ENCODE peak calls at places on chromosomes 7 and 10, in four cellular contexts. P is HEK293T, F is K562, O is HepG2. Z is an unnamed sample.

GRCh38 chr7:106640368-106641141 is 20.4 kb downstream of the CCDC71L start:
- DNase-seq in O (no peak), F (no peak), P (no peak), Z (no peak)

GRCh38 chr7:47449810-47450586 is 131.9 kb downstream of the TNS3 start:
- DNase-seq in F (no peak), O (no peak), P (no peak), Z (no peak)

GRCh38 chr7:2800923-2801682 is 43.0 kb downstream of the GNA12 start:
- DNase-seq in F (no peak), O (peak), P (no peak), Z (no peak)

GRCh38 chr7:43211276-43211675 is 98.8 kb downstream of the HECW1 start:
- DNase-seq in F (no peak), O (peak), P (no peak), Z (no peak)

GRCh38 chr10:126041804-126042231 is 145.5 kb downstream of the FANK1 start:
- DNase-seq in F (no peak), P (no peak), O (peak), Z (peak)

GRCh38 chr7:69078997-69079769 is 519.1 kb upstream of the AUTS2 start:
- DNase-seq in O (no peak), P (no peak), F (no peak), Z (no peak)

GRCh38 chr10:10662720-10663467 is 354.8 kb upstream of the CELF2 start:
- DNase-seq in F (no peak), O (no peak), P (no peak), Z (no peak)

GRCh38 chr10:125783408-125783807 is 7.8 kb upstream of the MMP21 start:
- DNase-seq in F (no peak), O (no peak), P (no peak), Z (no peak)

GRCh38 chr7:142420554-142421362 is 162.9 kb upstream of the PRSS58 start:
- DNase-seq in F (peak), O (peak), P (peak), Z (no peak)

GRCh38 chr7:81632418-81632817 is 137.4 kb downstream of the HGF start:
- DNase-seq in P (no peak), F (no peak), O (no peak), Z (no peak)

GRCh38 chr7:110988890-110989501 is 101.9 kb upstream of the LRRN3 start:
- DNase-seq in O (no peak), F (no peak), P (no peak), Z (no peak)

GRCh38 chr7:14936530-14936929 is 34.0 kb upstream of the DGKB start:
- DNase-seq in P (no peak), O (no peak), F (no peak), Z (no peak)

GRCh38 chr7:123190109-123190831 is 9.5 kb downstream of the SLC13A1 start:
- DNase-seq in F (no peak), O (no peak), P (no peak), Z (peak)

GRCh38 chr10:29895436-29895835 is 163.9 kb downstream of the JCAD start:
- DNase-seq in F (no peak), P (no peak), O (no peak), Z (no peak)

GRCh38 chr7:143013897-143014296 is 13.0 kb downstream of the OR9A2 start:
- DNase-seq in F (no peak), P (no peak), O (no peak), Z (no peak)

GRCh38 chr10:88253-88652 is 39.2 kb upstream of the TUBB8 start:
- DNase-seq in F (no peak), O (no peak), P (no peak), Z (no peak)

GRCh38 chr10:120600871-120601644 is 144.0 kb downstream of the PLPP4 start:
- DNase-seq in P (peak), F (peak), O (no peak), Z (no peak)

GRCh38 chr7:94094298-94094697 is 90.1 kb upstream of the BET1 start:
- DNase-seq in O (no peak), F (no peak), P (no peak), Z (no peak)

GRCh38 chr10:6766061-6766460 is 186.0 kb upstream of the PRKCQ start:
- DNase-seq in O (no peak), F (no peak), P (no peak), Z (no peak)

GRCh38 chr7:75584385-75584784 is 92.3 kb downstream of the SPDYE5 start:
- DNase-seq in F (no peak), O (no peak), P (no peak), Z (no peak)

GRCh38 chr10:7767209-7767608 is 20.6 kb downstream of the KIN start:
- DNase-seq in O (no peak), F (no peak), P (no peak), Z (no peak)

GRCh38 chr10:70815504-70816219 is at the start of gene SGPL1:
- DNase-seq in F (peak), P (peak), O (peak), Z (peak)

GRCh38 chr7:30348083-30348560 is 63.7 kb downstream of the ZNRF2 start:
- DNase-seq in P (no peak), F (peak), O (peak), Z (peak)

GRCh38 chr10:18409599-18410397 is 241.6 kb downstream of the NSUN6 start:
- DNase-seq in F (no peak), O (no peak), P (no peak), Z (no peak)

GRCh38 chr10:18418579-18419210 is 232.7 kb downstream of the NSUN6 start:
- DNase-seq in P (no peak), O (no peak), F (no peak), Z (no peak)

GRCh38 chr10:18417950-18418527 is 233.3 kb downstream of the NSUN6 start:
- DNase-seq in P (no peak), F (no peak), O (no peak), Z (no peak)

GRCh38 chr10:18419945-18420344 is 231.4 kb downstream of the NSUN6 start:
- DNase-seq in F (no peak), P (no peak), O (no peak), Z (no peak)

GRCh38 chr10:18414061-18414460 is 237.3 kb downstream of the NSUN6 start:
- DNase-seq in O (no peak), P (no peak), F (no peak), Z (no peak)
- TF ChIP-seq TARDBP in O (no peak), P (no peak), F (no peak), Z (no peak)

DNA sequence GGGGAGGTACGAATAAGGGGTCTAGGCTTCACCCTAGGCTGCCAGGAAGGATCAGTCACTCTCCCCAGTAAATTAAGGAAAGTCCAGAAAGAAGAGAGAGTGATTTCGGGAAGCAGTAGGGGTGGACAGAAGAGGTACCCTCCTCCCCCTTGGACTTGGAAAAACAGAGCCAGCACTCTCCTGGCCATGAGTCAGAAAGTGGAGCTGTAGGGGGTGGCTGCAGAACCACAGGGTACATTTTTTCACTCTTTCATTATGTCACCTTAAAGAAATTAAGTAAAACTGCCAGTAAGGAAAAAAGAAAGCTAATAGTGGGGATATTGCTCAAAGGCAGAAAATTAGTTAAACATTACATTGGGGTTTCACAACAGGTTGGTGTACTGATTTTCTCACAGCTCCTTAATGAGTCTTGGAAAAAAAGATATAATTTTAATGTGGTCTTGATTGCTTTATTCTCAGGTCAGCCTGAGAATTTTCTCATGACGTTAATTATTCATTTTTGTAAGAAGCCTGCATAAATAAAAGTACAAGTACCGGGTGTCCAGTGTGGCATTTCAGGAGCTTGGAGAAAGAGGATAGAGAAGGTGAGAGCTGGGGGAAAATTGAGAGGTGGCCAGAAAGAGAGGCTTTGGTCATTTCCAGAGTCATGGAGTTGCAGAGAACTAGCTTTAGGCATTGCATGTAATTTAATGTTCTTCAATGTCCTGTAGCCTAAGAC is 23.1 kb upstream of the AOAH start:
- DNase-seq in F (no peak), O (no peak), P (no peak), Z (no peak)
- TF ChIP-seq TARDBP in F (no peak), O (no peak), P (no peak), Z (no peak)

DNA sequence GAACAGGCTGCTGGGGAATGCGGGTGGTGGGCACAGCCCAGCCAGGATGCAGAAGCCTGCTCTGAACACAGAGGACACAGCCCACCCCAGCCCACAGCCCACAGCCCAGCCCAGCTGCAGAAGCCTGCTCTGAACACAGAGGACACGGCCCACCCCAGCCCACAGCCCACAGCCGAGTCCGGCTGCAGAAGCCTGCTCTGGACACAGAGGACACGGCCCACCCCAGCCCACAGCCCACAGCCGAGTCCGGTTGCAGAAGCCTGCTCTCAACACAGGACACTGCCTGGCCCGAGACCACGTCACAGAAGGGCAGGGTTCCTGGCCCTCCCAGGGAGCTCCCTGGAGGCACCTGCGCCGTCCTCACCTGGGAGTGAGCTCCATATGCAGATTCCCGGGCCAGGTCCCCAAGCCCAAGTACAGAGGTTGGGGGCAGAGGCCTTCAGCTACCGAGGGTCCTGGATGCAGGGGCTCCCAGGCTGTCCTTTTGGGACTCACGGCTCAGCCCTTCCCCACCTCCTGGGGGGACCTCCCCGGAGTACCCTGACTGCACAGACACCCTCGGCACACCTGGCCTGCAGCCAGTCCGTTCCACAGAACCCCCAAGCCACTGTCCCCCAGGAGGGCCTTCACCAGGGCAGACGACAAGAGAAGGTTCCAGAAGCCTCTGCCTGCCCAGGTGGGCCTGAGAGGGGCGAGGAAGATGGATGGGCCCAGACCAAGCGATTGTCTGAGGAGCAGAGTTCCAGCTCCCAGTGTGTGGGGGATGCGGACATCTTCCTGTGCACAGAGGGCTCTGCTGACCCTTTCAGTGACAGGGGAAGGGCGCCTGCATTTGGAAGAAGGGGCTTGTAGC is 23.7 kb upstream of the FOXL3 start:
- DNase-seq in F (no peak), O (no peak), P (no peak), Z (no peak)
- TF ChIP-seq TARDBP in F (no peak), O (no peak), P (no peak), Z (no peak)

GRCh38 chr10:75959209-75959608 is 527.8 kb downstream of the LRMDA start:
- DNase-seq in F (no peak), P (no peak), O (peak), Z (no peak)

GRCh38 chr10:75957721-75958120 is 526.3 kb downstream of the LRMDA start:
- DNase-seq in P (no peak), F (no peak), O (no peak), Z (no peak)

GRCh38 chr10:75967491-75967890 is 536.1 kb downstream of the LRMDA start:
- DNase-seq in O (no peak), P (peak), F (no peak), Z (no peak)

GRCh38 chr10:75959912-75960311 is 528.5 kb downstream of the LRMDA start:
- DNase-seq in P (no peak), F (no peak), O (no peak), Z (no peak)

DNA sequence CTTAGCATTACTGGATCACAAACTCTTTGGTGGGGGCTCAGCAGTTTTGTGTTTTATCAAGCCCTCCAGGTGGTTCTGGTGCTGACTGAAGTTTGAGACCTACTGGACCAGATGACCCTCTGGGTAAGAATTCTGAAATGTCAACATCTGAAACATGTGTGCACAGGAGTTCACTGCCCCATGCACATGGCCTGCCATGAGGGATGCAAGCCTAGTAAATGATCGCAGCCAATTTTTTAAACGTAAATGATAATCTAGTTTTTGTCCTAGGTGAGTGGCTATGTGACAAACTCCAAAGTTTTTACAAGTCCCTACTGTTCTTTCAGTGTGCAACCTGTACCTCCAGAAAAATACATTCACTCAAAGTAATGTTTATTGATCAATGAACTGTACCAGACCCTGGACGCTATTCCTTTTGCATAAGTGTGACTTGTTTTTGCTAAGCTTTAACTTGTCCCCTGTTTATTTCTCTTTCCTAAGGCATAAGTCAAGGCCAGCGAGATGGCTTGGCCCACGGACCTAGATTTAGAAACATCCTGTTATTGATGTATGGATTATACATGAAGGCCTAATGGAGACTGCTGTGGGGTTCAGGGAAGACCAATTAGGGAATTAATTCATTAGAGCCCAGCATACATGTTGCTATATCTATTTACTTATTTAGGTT is 531.1 kb downstream of the LRMDA start:
- DNase-seq in O (no peak), F (no peak), P (no peak), Z (no peak)
- TF ChIP-seq TARDBP in O (no peak), F (no peak), P (no peak), Z (no peak)

DNA sequence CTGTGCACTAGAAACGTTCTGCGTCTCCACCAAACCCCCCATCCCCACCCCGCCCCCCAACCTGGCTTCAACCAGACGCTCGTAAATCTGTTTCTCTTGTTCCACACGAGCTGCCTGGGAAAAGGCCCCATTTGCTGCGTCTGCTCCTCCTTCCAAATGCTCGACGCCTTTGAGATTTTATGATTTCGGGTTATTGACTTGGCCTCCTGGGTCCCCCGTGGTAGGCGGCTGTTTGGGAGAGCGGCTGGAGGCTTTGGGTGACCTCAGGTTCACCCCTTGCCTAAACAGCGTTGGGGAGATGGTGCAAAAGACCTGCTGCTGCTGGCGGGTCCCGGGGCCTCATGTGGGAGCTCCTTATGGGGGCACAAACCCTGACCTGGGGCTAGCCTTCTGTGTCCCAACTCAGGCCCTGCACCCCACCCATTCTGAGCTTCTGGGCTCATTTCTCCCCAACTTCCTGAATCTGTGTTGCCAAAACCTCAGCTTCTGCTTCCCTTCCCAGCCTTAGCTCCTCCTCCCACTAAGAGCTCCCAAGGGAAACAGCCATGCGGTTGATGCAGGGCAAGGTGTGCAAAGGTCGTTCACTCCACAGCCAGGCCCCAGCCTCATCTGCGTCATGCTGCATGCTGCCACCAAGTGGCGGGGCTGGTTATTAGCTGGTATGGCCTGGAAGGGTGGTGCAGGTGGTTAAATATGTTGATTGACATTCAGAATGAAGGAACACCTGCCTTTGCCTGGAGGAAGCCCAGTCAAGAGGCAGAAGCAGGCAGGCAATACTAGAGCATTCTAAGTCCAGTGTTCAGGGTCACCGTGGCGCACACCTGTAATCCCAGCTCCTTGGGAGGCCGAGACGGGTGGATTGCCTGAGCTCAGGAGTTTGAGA is 49.1 kb upstream of the ELN start:
- DNase-seq in O (peak), F (peak), P (peak), Z (peak)
- TF ChIP-seq TARDBP in O (no peak), F (no peak), P (no peak), Z (no peak)